ENCODE peak calls at places on chromosomes 12 and 14, in six cellular contexts. One of them, this sample, is unnamed.

GRCh38 chr14:104132981-104133380 is 5.4 kb upstream of the KIF26A start:
- DNase-seq in lung: no peak
- DNase-seq in endothelial cell: peak; percentile 47
- DNase-seq in esophagus squamous epithelium: no peak
- DNase-seq in thoracic aorta: no peak
- DNase-seq in neural crest cell: no peak
- DNase-seq in this sample: no peak

GRCh38 chr14:61568572-61569011 is 126.7 kb upstream of the HIF1A start:
- DNase-seq in lung: no peak
- DNase-seq in endothelial cell: peak; percentile 31
- DNase-seq in neural crest cell: no peak
- DNase-seq in thoracic aorta: no peak
- DNase-seq in esophagus squamous epithelium: peak; percentile 28
- DNase-seq in this sample: peak; percentile 49

GRCh38 chr12:98635657-98636323 is 8.8 kb downstream of the IKBIP start:
- DNase-seq in esophagus squamous epithelium: no peak
- DNase-seq in endothelial cell: no peak
- DNase-seq in neural crest cell: no peak
- DNase-seq in lung: no peak
- DNase-seq in thoracic aorta: no peak
- DNase-seq in this sample: no peak

GRCh38 chr12:69648476-69648875 is 37.8 kb upstream of the LRRC10 start:
- DNase-seq in neural crest cell: no peak
- DNase-seq in esophagus squamous epithelium: no peak
- DNase-seq in endothelial cell: no peak
- DNase-seq in thoracic aorta: no peak
- DNase-seq in lung: no peak
- DNase-seq in this sample: no peak

GRCh38 chr12:47736877-47737676 is 11.8 kb upstream of the ENDOU start:
- DNase-seq in lung: peak; percentile 87
- DNase-seq in esophagus squamous epithelium: no peak
- DNase-seq in neural crest cell: no peak
- DNase-seq in endothelial cell: no peak
- DNase-seq in thoracic aorta: peak; percentile 82
- DNase-seq in this sample: no peak

GRCh38 chr14:75301666-75302325 is 23.2 kb downstream of the FOS start:
- DNase-seq in neural crest cell: no peak
- DNase-seq in lung: no peak
- DNase-seq in thoracic aorta: no peak
- DNase-seq in esophagus squamous epithelium: no peak
- DNase-seq in endothelial cell: peak; percentile 60
- DNase-seq in this sample: peak; percentile 14

GRCh38 chr12:112270673-112271072 is 111.6 kb downstream of the HECTD4 start:
- DNase-seq in thoracic aorta: no peak
- DNase-seq in esophagus squamous epithelium: no peak
- DNase-seq in neural crest cell: no peak
- DNase-seq in endothelial cell: no peak
- DNase-seq in lung: no peak
- DNase-seq in this sample: no peak

GRCh38 chr14:76961631-76962302 is 66.7 kb downstream of the IRF2BPL start:
- DNase-seq in lung: peak; percentile 87
- DNase-seq in endothelial cell: peak; percentile 44
- DNase-seq in neural crest cell: peak; percentile 61
- DNase-seq in esophagus squamous epithelium: peak; percentile 61
- DNase-seq in thoracic aorta: peak; percentile 82
- DNase-seq in this sample: peak; percentile 95

GRCh38 chr14:42869681-42870080 is 1263.0 kb downstream of the LRFN5 start:
- DNase-seq in neural crest cell: no peak
- DNase-seq in esophagus squamous epithelium: no peak
- DNase-seq in lung: no peak
- DNase-seq in endothelial cell: no peak
- DNase-seq in thoracic aorta: no peak
- DNase-seq in this sample: no peak

GRCh38 chr12:389138-390096 is at the start of gene KDM5A:
- DNase-seq in esophagus squamous epithelium: no peak
- DNase-seq in lung: peak; percentile 93
- DNase-seq in thoracic aorta: peak; percentile 64
- DNase-seq in endothelial cell: peak; percentile 91
- DNase-seq in neural crest cell: peak; percentile 88
- DNase-seq in this sample: peak; percentile 89

GRCh38 chr14:54366726-54367707 is 29.8 kb upstream of the CDKN3 start:
- DNase-seq in lung: no peak
- DNase-seq in endothelial cell: peak; percentile 38
- DNase-seq in neural crest cell: no peak
- DNase-seq in thoracic aorta: no peak
- DNase-seq in esophagus squamous epithelium: no peak
- DNase-seq in this sample: peak; percentile 56

GRCh38 chr14:52563120-52563519 is 10.5 kb downstream of the GPR137C start:
- DNase-seq in neural crest cell: no peak
- DNase-seq in lung: no peak
- DNase-seq in endothelial cell: no peak
- DNase-seq in thoracic aorta: no peak
- DNase-seq in esophagus squamous epithelium: no peak
- DNase-seq in this sample: no peak

GRCh38 chr12:85016423-85016822 is 19.7 kb downstream of the TSPAN19 start:
- DNase-seq in esophagus squamous epithelium: no peak
- DNase-seq in neural crest cell: no peak
- DNase-seq in endothelial cell: no peak
- DNase-seq in thoracic aorta: no peak
- DNase-seq in lung: no peak
- DNase-seq in this sample: no peak

GRCh38 chr14:100691395-100692025 is 35.2 kb upstream of the DLK1 start:
- DNase-seq in endothelial cell: no peak
- DNase-seq in lung: peak; percentile 69
- DNase-seq in thoracic aorta: no peak
- DNase-seq in neural crest cell: no peak
- DNase-seq in esophagus squamous epithelium: no peak
- DNase-seq in this sample: no peak

GRCh38 chr14:69483765-69484443 is 624 bp upstream of the PLEKHD1 start:
- DNase-seq in esophagus squamous epithelium: no peak
- DNase-seq in endothelial cell: peak; percentile 19
- DNase-seq in thoracic aorta: no peak
- DNase-seq in lung: no peak
- DNase-seq in neural crest cell: no peak
- DNase-seq in this sample: peak; percentile 35

GRCh38 chr14:99604766-99605298 is 825 bp upstream of the CCDC85C start:
- DNase-seq in lung: no peak
- DNase-seq in thoracic aorta: no peak
- DNase-seq in neural crest cell: peak; percentile 60
- DNase-seq in esophagus squamous epithelium: no peak
- DNase-seq in endothelial cell: peak; percentile 62
- DNase-seq in this sample: peak; percentile 39

GRCh38 chr12:6347367-6348338 is 5.8 kb upstream of the TNFRSF1A start:
- DNase-seq in esophagus squamous epithelium: no peak
- DNase-seq in thoracic aorta: peak; percentile 63
- DNase-seq in endothelial cell: no peak
- DNase-seq in lung: peak; percentile 35
- DNase-seq in neural crest cell: no peak
- DNase-seq in this sample: no peak

GRCh38 chr14:102629700-102630365 is 37.4 kb downstream of the RCOR1 start:
- DNase-seq in esophagus squamous epithelium: no peak
- DNase-seq in lung: no peak
- DNase-seq in thoracic aorta: no peak
- DNase-seq in neural crest cell: no peak
- DNase-seq in endothelial cell: no peak
- DNase-seq in this sample: no peak

GRCh38 chr12:116171549-116171948 is 105.9 kb downstream of the MED13L start:
- DNase-seq in lung: no peak
- DNase-seq in esophagus squamous epithelium: no peak
- DNase-seq in endothelial cell: no peak
- DNase-seq in neural crest cell: no peak
- DNase-seq in thoracic aorta: no peak
- DNase-seq in this sample: no peak

GRCh38 chr12:104207416-104207941 is 8.1 kb upstream of the TXNRD1 start:
- DNase-seq in esophagus squamous epithelium: no peak
- DNase-seq in thoracic aorta: no peak
- DNase-seq in endothelial cell: no peak
- DNase-seq in neural crest cell: no peak
- DNase-seq in lung: no peak
- DNase-seq in this sample: no peak

GRCh38 chr12:127926004-127926403 is 341.0 kb upstream of the TMEM132C start:
- DNase-seq in lung: no peak
- DNase-seq in neural crest cell: peak; percentile 26
- DNase-seq in esophagus squamous epithelium: no peak
- DNase-seq in endothelial cell: no peak
- DNase-seq in thoracic aorta: no peak
- DNase-seq in this sample: no peak

GRCh38 chr14:103721334-103722120 is 5.9 kb downstream of the ZFYVE21 start:
- DNase-seq in lung: no peak
- DNase-seq in endothelial cell: no peak
- DNase-seq in thoracic aorta: no peak
- DNase-seq in neural crest cell: no peak
- DNase-seq in esophagus squamous epithelium: no peak
- DNase-seq in this sample: peak; percentile 17

GRCh38 chr14:75542585-75543091 is 20.4 kb downstream of the BATF start:
- DNase-seq in endothelial cell: no peak
- DNase-seq in thoracic aorta: peak; percentile 32
- DNase-seq in esophagus squamous epithelium: peak; percentile 26
- DNase-seq in lung: peak; percentile 85
- DNase-seq in neural crest cell: no peak
- DNase-seq in this sample: peak; percentile 46

GRCh38 chr14:29710015-29710414 is 217.6 kb downstream of the PRKD1 start:
- DNase-seq in endothelial cell: no peak
- DNase-seq in esophagus squamous epithelium: no peak
- DNase-seq in lung: no peak
- DNase-seq in thoracic aorta: no peak
- DNase-seq in neural crest cell: no peak
- DNase-seq in this sample: peak; percentile 2

GRCh38 chr12:131808744-131809371 is 19.3 kb upstream of the MMP17 start:
- DNase-seq in esophagus squamous epithelium: no peak
- DNase-seq in lung: no peak
- DNase-seq in endothelial cell: no peak
- DNase-seq in thoracic aorta: no peak
- DNase-seq in neural crest cell: no peak
- DNase-seq in this sample: no peak

GRCh38 chr14:65850429-65851145 is 438.1 kb downstream of the FUT8 start:
- DNase-seq in neural crest cell: no peak
- DNase-seq in endothelial cell: no peak
- DNase-seq in esophagus squamous epithelium: no peak
- DNase-seq in thoracic aorta: no peak
- DNase-seq in lung: no peak
- DNase-seq in this sample: no peak

GRCh38 chr14:60805881-60806569 is 71.5 kb downstream of the MNAT1 start:
- DNase-seq in endothelial cell: no peak
- DNase-seq in esophagus squamous epithelium: no peak
- DNase-seq in neural crest cell: no peak
- DNase-seq in thoracic aorta: no peak
- DNase-seq in lung: no peak
- DNase-seq in this sample: no peak

GRCh38 chr12:51536159-51536558 is 54.9 kb upstream of the SCN8A start:
- DNase-seq in endothelial cell: no peak
- DNase-seq in esophagus squamous epithelium: no peak
- DNase-seq in lung: no peak
- DNase-seq in neural crest cell: no peak
- DNase-seq in thoracic aorta: no peak
- DNase-seq in this sample: no peak
- TF ChIP-seq CTCF in endothelial cell: peak; percentile 26
- TF ChIP-seq CTCF in esophagus squamous epithelium: no peak
- TF ChIP-seq CTCF in lung: no peak
- TF ChIP-seq CTCF in neural crest cell: peak; percentile 52
- TF ChIP-seq CTCF in thoracic aorta: no peak
- TF ChIP-seq CTCF in this sample: no peak

DNA sequence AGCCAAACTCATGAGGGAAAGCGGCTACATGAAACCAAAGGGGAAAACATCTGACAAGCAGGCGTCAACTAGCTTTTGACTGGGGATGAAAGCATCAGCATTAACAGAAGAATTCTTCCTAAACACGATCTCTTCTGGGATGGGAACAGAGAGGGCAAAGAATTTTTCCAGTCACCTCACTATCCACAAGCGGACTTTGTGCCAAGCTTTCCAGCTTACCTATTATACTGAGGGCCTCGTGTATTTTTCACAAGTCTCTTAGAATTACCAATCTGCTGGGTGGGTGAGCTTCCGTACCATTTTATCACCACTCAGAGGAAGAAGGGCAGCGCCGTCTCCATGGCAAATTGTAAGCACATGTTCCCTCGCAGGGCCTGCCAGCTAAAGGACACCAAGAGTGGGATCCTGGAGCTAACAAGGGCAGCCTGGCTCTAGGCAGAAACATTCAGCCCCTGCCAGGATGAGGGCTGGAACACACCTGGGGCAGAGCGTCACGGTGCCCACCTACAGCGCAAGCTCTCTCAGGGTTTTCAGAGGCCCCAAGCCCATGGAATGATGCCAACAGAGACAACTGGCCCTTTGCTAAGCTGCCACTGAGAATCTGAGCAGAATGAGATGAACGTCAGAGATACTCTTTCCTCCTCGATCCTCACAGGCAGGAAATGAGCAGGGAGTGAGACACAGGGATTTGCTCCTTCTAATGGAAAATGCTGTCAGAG is 74.6 kb downstream of the CHGA start:
- DNase-seq in esophagus squamous epithelium: no peak
- DNase-seq in lung: no peak
- DNase-seq in neural crest cell: no peak
- DNase-seq in thoracic aorta: no peak
- DNase-seq in endothelial cell: no peak
- DNase-seq in this sample: no peak
- TF ChIP-seq CTCF in esophagus squamous epithelium: no peak
- TF ChIP-seq CTCF in lung: no peak
- TF ChIP-seq CTCF in neural crest cell: no peak
- TF ChIP-seq CTCF in thoracic aorta: no peak
- TF ChIP-seq CTCF in endothelial cell: no peak
- TF ChIP-seq CTCF in this sample: no peak

GRCh38 chr14:105481886-105482454 is 4.7 kb upstream of the CRIP1 start:
- DNase-seq in lung: peak; percentile 94
- DNase-seq in thoracic aorta: peak; percentile 95
- DNase-seq in endothelial cell: peak; percentile 87
- DNase-seq in neural crest cell: peak; percentile 70
- DNase-seq in esophagus squamous epithelium: peak; percentile 80
- DNase-seq in this sample: peak; percentile 97
- TF ChIP-seq CTCF in lung: no peak
- TF ChIP-seq CTCF in thoracic aorta: no peak
- TF ChIP-seq CTCF in endothelial cell: peak; percentile 10
- TF ChIP-seq CTCF in neural crest cell: peak; percentile 22
- TF ChIP-seq CTCF in esophagus squamous epithelium: no peak
- TF ChIP-seq CTCF in this sample: no peak

DNA sequence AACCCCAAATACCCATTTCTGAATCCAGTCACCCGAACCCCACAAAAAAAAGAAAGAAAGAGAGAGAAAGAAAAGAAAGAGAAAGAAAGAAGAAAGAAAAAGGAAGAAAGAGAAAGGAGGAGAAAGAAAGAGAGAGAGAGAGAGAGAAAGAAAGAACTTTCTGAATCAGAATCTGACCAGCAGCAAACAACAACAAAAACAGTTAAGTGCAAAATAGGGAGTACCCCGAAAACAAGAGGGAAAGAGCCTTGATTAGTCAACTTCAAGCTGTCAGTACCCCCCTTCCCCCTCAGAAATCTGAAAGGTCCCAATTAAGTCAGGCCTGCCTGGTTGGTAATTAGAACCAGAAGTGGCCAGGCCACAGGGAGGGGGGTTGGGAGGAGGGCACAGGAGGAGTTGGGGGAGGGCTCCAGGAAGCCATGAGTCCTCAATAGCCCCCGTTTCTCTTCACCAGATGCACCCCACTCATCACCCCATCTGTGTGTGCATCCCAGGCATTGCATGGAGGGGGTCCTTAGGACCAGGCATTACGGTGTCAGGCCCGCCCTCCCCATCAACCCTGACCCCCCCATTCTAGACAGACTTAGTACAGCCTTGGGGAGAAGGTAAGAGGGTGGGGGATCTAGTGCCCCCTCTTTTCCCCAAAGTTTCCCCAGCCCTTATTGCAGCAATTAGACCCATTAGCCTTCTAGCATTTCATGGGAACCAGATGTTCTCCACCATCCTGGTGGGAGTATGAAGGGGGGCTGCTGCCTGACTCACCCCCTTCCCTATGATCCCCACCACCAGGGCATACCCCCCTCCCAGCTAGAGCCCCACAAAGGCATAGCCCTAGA is 9.6 kb downstream of the RARG start:
- DNase-seq in lung: no peak
- DNase-seq in thoracic aorta: no peak
- DNase-seq in neural crest cell: no peak
- DNase-seq in esophagus squamous epithelium: no peak
- DNase-seq in endothelial cell: no peak
- DNase-seq in this sample: no peak
- TF ChIP-seq CTCF in lung: no peak
- TF ChIP-seq CTCF in thoracic aorta: no peak
- TF ChIP-seq CTCF in neural crest cell: no peak
- TF ChIP-seq CTCF in esophagus squamous epithelium: no peak
- TF ChIP-seq CTCF in endothelial cell: no peak
- TF ChIP-seq CTCF in this sample: no peak

This sample was measured in Calu3.